ENCODE peak calls at places on chromosome 1, in five cellular contexts. K, D, M, P and N are unnamed samples.

GRCh38 chr1:63994636-63995035 is 208.8 kb upstream of the UBE2U start:
- DNase-seq in K (no peak), D (no peak), M (no peak), P (no peak), N (no peak)

GRCh38 chr1:46098043-46098712 is 34.3 kb downstream of the PIK3R3 start:
- DNase-seq in K (no peak), D (no peak), M (no peak), P (no peak), N (no peak)

GRCh38 chr1:203625623-203626189 is 926 bp upstream of the ATP2B4 start:
- DNase-seq in K (no peak), D (peak; percentile 50), M (peak; percentile 81), P (peak; percentile 56), N (no peak)

GRCh38 chr1:5990913-5991783 is 1.1 kb downstream of the NPHP4 start:
- DNase-seq in K (no peak), D (peak; percentile 67), M (peak; percentile 52), P (no peak), N (peak; percentile 39)

GRCh38 chr1:83882906-83883305 is 116.0 kb downstream of the TTLL7 start:
- DNase-seq in K (no peak), D (no peak), M (peak; percentile 28), P (peak; percentile 6), N (peak; percentile 83)

GRCh38 chr1:164576311-164577271 is 17.6 kb downstream of the PBX1 start:
- DNase-seq in K (no peak), D (peak; percentile 71), M (no peak), P (peak; percentile 18), N (no peak)

GRCh38 chr1:90187186-90187585 is 192.3 kb downstream of the ZNF326 start:
- DNase-seq in K (no peak), D (no peak), M (no peak), P (no peak), N (no peak)

GRCh38 chr1:237470712-237471310 is 419.9 kb downstream of the ZP4 start:
- DNase-seq in K (no peak), D (no peak), M (no peak), P (peak; percentile 40), N (peak; percentile 83)

GRCh38 chr1:11654571-11655262 is at the start of gene FBXO44:
- DNase-seq in K (no peak), D (peak; percentile 73), M (peak; percentile 70), P (peak; percentile 34), N (peak; percentile 29)

GRCh38 chr1:75614455-75615379 is 3.8 kb upstream of the SLC44A5 start:
- DNase-seq in K (no peak), D (peak; percentile 31), M (peak; percentile 17), P (peak; percentile 30), N (peak; percentile 53)

GRCh38 chr1:191993549-191993948 is 164.7 kb upstream of the RGS18 start:
- DNase-seq in K (no peak), D (peak; percentile 55), M (no peak), P (no peak), N (no peak)

GRCh38 chr1:205444931-205445652 is 10.8 kb downstream of the BLACAT1 start:
- DNase-seq in K (no peak), D (no peak), M (no peak), P (peak; percentile 37), N (peak; percentile 93)

GRCh38 chr1:167648978-167649752 is 19.1 kb downstream of the RCSD1 start:
- DNase-seq in K (no peak), D (no peak), M (no peak), P (peak; percentile 71), N (peak; percentile 30)

GRCh38 chr1:178172939-178173338 is 79.0 kb downstream of the RASAL2 start:
- DNase-seq in K (no peak), D (peak; percentile 48), M (no peak), P (no peak), N (no peak)

GRCh38 chr1:51281807-51282206 is 45.7 kb downstream of the RNF11 start:
- DNase-seq in K (no peak), D (no peak), M (no peak), P (no peak), N (no peak)

GRCh38 chr1:162166934-162167615 is 97.6 kb downstream of the NOS1AP start:
- DNase-seq in K (no peak), D (no peak), M (no peak), P (no peak), N (no peak)

GRCh38 chr1:218895064-218895587 is 278.6 kb upstream of the LYPLAL1 start:
- DNase-seq in K (no peak), D (no peak), M (no peak), P (no peak), N (no peak)

GRCh38 chr1:167812972-167813371 is 91.2 kb downstream of the MPZL1 start:
- DNase-seq in K (no peak), D (no peak), M (no peak), P (no peak), N (no peak)

GRCh38 chr1:43954036-43954435 is 7.3 kb downstream of the IPO13 start:
- DNase-seq in K (no peak), D (no peak), M (no peak), P (no peak), N (no peak)

GRCh38 chr1:23772049-23772853 is 6.0 kb upstream of the PITHD1 start:
- DNase-seq in K (no peak), D (peak; percentile 94), M (peak; percentile 92), P (peak; percentile 86), N (peak; percentile 72)
- H3K4me3 ChIP-seq in K (no peak overlapping the region), D (no peak overlapping the region), M (no peak overlapping the region), P (no peak overlapping the region), N (no peak overlapping the region)

GRCh38 chr1:3387401-3387800 is 67.1 kb upstream of the ARHGEF16 start:
- DNase-seq in K (no peak), D (no peak), M (no peak), P (no peak), N (peak; percentile 13)

GRCh38 chr1:3386603-3387002 is 67.9 kb upstream of the ARHGEF16 start:
- DNase-seq in K (no peak), D (no peak), M (no peak), P (no peak), N (no peak)

GRCh38 chr1:3391711-3392110 is 62.8 kb upstream of the ARHGEF16 start:
- DNase-seq in K (no peak), D (no peak), M (no peak), P (no peak), N (no peak)

GRCh38 chr1:3390291-3390690 is 64.2 kb upstream of the ARHGEF16 start:
- DNase-seq in K (no peak), D (no peak), M (no peak), P (no peak), N (no peak)

GRCh38 chr1:3389093-3389833 is 65.2 kb upstream of the ARHGEF16 start:
- DNase-seq in K (no peak), D (no peak), M (no peak), P (no peak), N (no peak)
- H3K27me3 ChIP-seq in K (peaks cover 55% of the 10 kb centered on the region), D (peaks cover 8% of the 10 kb centered on the region), M (peaks cover 4% of the 10 kb centered on the region), P (peaks cover 16% of the 10 kb centered on the region), N (no peaks in the 10 kb centered on the region)

DNA sequence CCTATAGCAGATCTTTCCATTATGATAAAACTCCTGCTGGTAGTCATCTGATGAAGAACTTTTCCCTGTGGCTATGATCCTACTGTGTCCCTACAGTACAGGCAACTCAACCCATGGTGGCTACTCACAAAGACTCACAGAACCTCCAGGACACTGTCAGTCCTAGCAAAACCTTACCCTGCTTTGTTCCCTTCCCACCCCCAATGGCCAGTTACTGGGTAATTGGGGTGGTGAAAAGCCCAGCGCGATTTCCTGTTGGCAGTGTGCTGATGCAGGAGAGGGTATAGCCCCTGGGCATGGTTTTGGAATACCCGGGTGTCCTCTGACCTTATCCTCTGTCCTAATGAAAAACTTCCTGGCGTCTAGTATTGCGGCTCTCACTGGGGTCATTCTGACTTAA is 538 bp upstream of the RGL1 start:
- DNase-seq in K (no peak), D (no peak), M (no peak), P (no peak), N (no peak)
- H3K4me3 ChIP-seq in K (no peak overlapping the region), D (peak overlapping the region; percentile 95), M (no peak overlapping the region), P (peak overlapping the region; percentile 61), N (no peak overlapping the region)

GRCh38 chr1:159196543-159196942 is 8.1 kb upstream of the ACKR1 start:
- DNase-seq in K (no peak), D (no peak), M (no peak), P (no peak), N (no peak)
- H3K27me3 ChIP-seq in K (no peaks in the 10 kb centered on the region), D (peaks cover 72% of the 10 kb centered on the region), M (no peaks in the 10 kb centered on the region), P (peaks cover 48% of the 10 kb centered on the region), N (peaks cover 2% of the 10 kb centered on the region)

GRCh38 chr1:54377040-54377691 is 29.0 kb downstream of the SSBP3 start:
- DNase-seq in K (no peak), D (no peak), M (no peak), P (no peak), N (no peak)
- H3K4me3 ChIP-seq in K (no peak overlapping the region), D (no peak overlapping the region), M (no peak overlapping the region), P (no peak overlapping the region), N (no peak overlapping the region)